ENCODE peak calls at places on chromosomes 4 and X, in eight cellular contexts. One of them, this sample, is unnamed.
A peak's percentile ranks its signal among the peaks of the same experiment; 100 is the strongest.

GRCh38 chr4:72567821-72568620 is 1.0 kb downstream of the ADAMTS3 start:
- DNase-seq in stimulated activated CD8-positive, alpha-beta memory T cell treated with anti-CD3 and anti-CD28 coated beads, Interleukin-12 subunit alpha, Interleukin-12 subunit beta, amount 100 ng/mL, for 4 hours: no peak
- DNase-seq in Calu3: peak; percentile 58
- DNase-seq in DMS79 treated with DMSO at 0.1 percent for 48 hours: no peak
- DNase-seq in lung microvascular endothelial cell: peak; percentile 35
- DNase-seq in MG63: peak; percentile 93
- DNase-seq in Ammon's horn: peak; percentile 20
- DNase-seq in T-cell: no peak
- DNase-seq in this sample: no peak

GRCh38 chrX:17529349-17529748 is 154.3 kb downstream of the NHS start:
- DNase-seq in stimulated activated CD8-positive, alpha-beta memory T cell treated with anti-CD3 and anti-CD28 coated beads, Interleukin-12 subunit alpha, Interleukin-12 subunit beta, amount 100 ng/mL, for 4 hours: no peak
- DNase-seq in Calu3: no peak
- DNase-seq in DMS79 treated with DMSO at 0.1 percent for 48 hours: no peak
- DNase-seq in lung microvascular endothelial cell: no peak
- DNase-seq in MG63: no peak
- DNase-seq in Ammon's horn: peak; percentile 20
- DNase-seq in T-cell: no peak
- DNase-seq in this sample: no peak

GRCh38 chr4:150308824-150309472 is 230.7 kb downstream of the DCLK2 start:
- DNase-seq in stimulated activated CD8-positive, alpha-beta memory T cell treated with anti-CD3 and anti-CD28 coated beads, Interleukin-12 subunit alpha, Interleukin-12 subunit beta, amount 100 ng/mL, for 4 hours: no peak
- DNase-seq in Calu3: no peak
- DNase-seq in DMS79 treated with DMSO at 0.1 percent for 48 hours: no peak
- DNase-seq in lung microvascular endothelial cell: peak; percentile 60
- DNase-seq in MG63: peak; percentile 63
- DNase-seq in Ammon's horn: no peak
- DNase-seq in T-cell: no peak
- DNase-seq in this sample: no peak

GRCh38 chr4:153528705-153529493 is 62.7 kb downstream of the TMEM131L start:
- DNase-seq in stimulated activated CD8-positive, alpha-beta memory T cell treated with anti-CD3 and anti-CD28 coated beads, Interleukin-12 subunit alpha, Interleukin-12 subunit beta, amount 100 ng/mL, for 4 hours: no peak
- DNase-seq in Calu3: no peak
- DNase-seq in DMS79 treated with DMSO at 0.1 percent for 48 hours: no peak
- DNase-seq in lung microvascular endothelial cell: no peak
- DNase-seq in MG63: no peak
- DNase-seq in Ammon's horn: no peak
- DNase-seq in T-cell: no peak
- DNase-seq in this sample: no peak

GRCh38 chrX:118973389-118974087 is 880 bp upstream of the LONRF3 start:
- DNase-seq in stimulated activated CD8-positive, alpha-beta memory T cell treated with anti-CD3 and anti-CD28 coated beads, Interleukin-12 subunit alpha, Interleukin-12 subunit beta, amount 100 ng/mL, for 4 hours: no peak
- DNase-seq in Calu3: no peak
- DNase-seq in DMS79 treated with DMSO at 0.1 percent for 48 hours: no peak
- DNase-seq in lung microvascular endothelial cell: no peak
- DNase-seq in MG63: peak; percentile 24
- DNase-seq in Ammon's horn: no peak
- DNase-seq in T-cell: no peak
- DNase-seq in this sample: no peak

GRCh38 chr4:163878336-163879121 is 384.0 kb downstream of the TMA16 start:
- DNase-seq in stimulated activated CD8-positive, alpha-beta memory T cell treated with anti-CD3 and anti-CD28 coated beads, Interleukin-12 subunit alpha, Interleukin-12 subunit beta, amount 100 ng/mL, for 4 hours: no peak
- DNase-seq in Calu3: no peak
- DNase-seq in DMS79 treated with DMSO at 0.1 percent for 48 hours: no peak
- DNase-seq in lung microvascular endothelial cell: no peak
- DNase-seq in MG63: no peak
- DNase-seq in Ammon's horn: no peak
- DNase-seq in T-cell: no peak
- DNase-seq in this sample: no peak

GRCh38 chr4:118834070-118834469 is 1.9 kb downstream of the SEC24D start:
- DNase-seq in stimulated activated CD8-positive, alpha-beta memory T cell treated with anti-CD3 and anti-CD28 coated beads, Interleukin-12 subunit alpha, Interleukin-12 subunit beta, amount 100 ng/mL, for 4 hours: no peak
- DNase-seq in Calu3: no peak
- DNase-seq in DMS79 treated with DMSO at 0.1 percent for 48 hours: no peak
- DNase-seq in lung microvascular endothelial cell: peak; percentile 34
- DNase-seq in MG63: no peak
- DNase-seq in Ammon's horn: no peak
- DNase-seq in T-cell: no peak
- DNase-seq in this sample: no peak

GRCh38 chr4:7831330-7831729 is 108.3 kb downstream of the AFAP1 start:
- DNase-seq in stimulated activated CD8-positive, alpha-beta memory T cell treated with anti-CD3 and anti-CD28 coated beads, Interleukin-12 subunit alpha, Interleukin-12 subunit beta, amount 100 ng/mL, for 4 hours: no peak
- DNase-seq in Calu3: no peak
- DNase-seq in DMS79 treated with DMSO at 0.1 percent for 48 hours: no peak
- DNase-seq in lung microvascular endothelial cell: no peak
- DNase-seq in MG63: no peak
- DNase-seq in Ammon's horn: no peak
- DNase-seq in T-cell: no peak
- DNase-seq in this sample: no peak

GRCh38 chr4:67934628-67935027 is 28.7 kb downstream of the TMPRSS11A start:
- DNase-seq in stimulated activated CD8-positive, alpha-beta memory T cell treated with anti-CD3 and anti-CD28 coated beads, Interleukin-12 subunit alpha, Interleukin-12 subunit beta, amount 100 ng/mL, for 4 hours: no peak
- DNase-seq in Calu3: no peak
- DNase-seq in DMS79 treated with DMSO at 0.1 percent for 48 hours: no peak
- DNase-seq in lung microvascular endothelial cell: peak; percentile 25
- DNase-seq in MG63: no peak
- DNase-seq in Ammon's horn: no peak
- DNase-seq in T-cell: no peak
- DNase-seq in this sample: no peak

GRCh38 chrX:104342065-104342464 is 87.3 kb upstream of the ESX1 start:
- DNase-seq in stimulated activated CD8-positive, alpha-beta memory T cell treated with anti-CD3 and anti-CD28 coated beads, Interleukin-12 subunit alpha, Interleukin-12 subunit beta, amount 100 ng/mL, for 4 hours: no peak
- DNase-seq in Calu3: no peak
- DNase-seq in DMS79 treated with DMSO at 0.1 percent for 48 hours: no peak
- DNase-seq in lung microvascular endothelial cell: no peak
- DNase-seq in MG63: no peak
- DNase-seq in Ammon's horn: no peak
- DNase-seq in T-cell: no peak
- DNase-seq in this sample: no peak

GRCh38 chrX:72712094-72712755 is 1.9 kb downstream of the PHKA1 start:
- DNase-seq in stimulated activated CD8-positive, alpha-beta memory T cell treated with anti-CD3 and anti-CD28 coated beads, Interleukin-12 subunit alpha, Interleukin-12 subunit beta, amount 100 ng/mL, for 4 hours: no peak
- DNase-seq in Calu3: no peak
- DNase-seq in DMS79 treated with DMSO at 0.1 percent for 48 hours: no peak
- DNase-seq in lung microvascular endothelial cell: no peak
- DNase-seq in MG63: no peak
- DNase-seq in Ammon's horn: no peak
- DNase-seq in T-cell: no peak
- DNase-seq in this sample: no peak

GRCh38 chr4:145511913-145512522 is 30.4 kb downstream of the SMAD1 start:
- DNase-seq in stimulated activated CD8-positive, alpha-beta memory T cell treated with anti-CD3 and anti-CD28 coated beads, Interleukin-12 subunit alpha, Interleukin-12 subunit beta, amount 100 ng/mL, for 4 hours: no peak
- DNase-seq in Calu3: no peak
- DNase-seq in DMS79 treated with DMSO at 0.1 percent for 48 hours: no peak
- DNase-seq in lung microvascular endothelial cell: peak; percentile 51
- DNase-seq in MG63: no peak
- DNase-seq in Ammon's horn: no peak
- DNase-seq in T-cell: no peak
- DNase-seq in this sample: peak; percentile 39

GRCh38 chr4:118918388-118918787 is 29.7 kb downstream of the SYNPO2 start:
- DNase-seq in stimulated activated CD8-positive, alpha-beta memory T cell treated with anti-CD3 and anti-CD28 coated beads, Interleukin-12 subunit alpha, Interleukin-12 subunit beta, amount 100 ng/mL, for 4 hours: no peak
- DNase-seq in Calu3: no peak
- DNase-seq in DMS79 treated with DMSO at 0.1 percent for 48 hours: no peak
- DNase-seq in lung microvascular endothelial cell: peak; percentile 52
- DNase-seq in MG63: peak; percentile 25
- DNase-seq in Ammon's horn: no peak
- DNase-seq in T-cell: no peak
- DNase-seq in this sample: no peak

GRCh38 chrX:39397561-39398200 is 596.4 kb downstream of the MID1IP1 start:
- DNase-seq in stimulated activated CD8-positive, alpha-beta memory T cell treated with anti-CD3 and anti-CD28 coated beads, Interleukin-12 subunit alpha, Interleukin-12 subunit beta, amount 100 ng/mL, for 4 hours: no peak
- DNase-seq in Calu3: no peak
- DNase-seq in DMS79 treated with DMSO at 0.1 percent for 48 hours: peak; percentile 5
- DNase-seq in lung microvascular endothelial cell: no peak
- DNase-seq in MG63: no peak
- DNase-seq in Ammon's horn: no peak
- DNase-seq in T-cell: no peak
- DNase-seq in this sample: no peak

GRCh38 chrX:1925053-1925481 is 310.2 kb downstream of the ASMT start:
- DNase-seq in stimulated activated CD8-positive, alpha-beta memory T cell treated with anti-CD3 and anti-CD28 coated beads, Interleukin-12 subunit alpha, Interleukin-12 subunit beta, amount 100 ng/mL, for 4 hours: no peak
- DNase-seq in Calu3: no peak
- DNase-seq in DMS79 treated with DMSO at 0.1 percent for 48 hours: no peak
- DNase-seq in lung microvascular endothelial cell: no peak
- DNase-seq in MG63: no peak
- DNase-seq in Ammon's horn: peak; percentile 10
- DNase-seq in T-cell: no peak
- DNase-seq in this sample: no peak

GRCh38 chrX:41522071-41522470 is 74.9 kb downstream of the NYX start:
- DNase-seq in stimulated activated CD8-positive, alpha-beta memory T cell treated with anti-CD3 and anti-CD28 coated beads, Interleukin-12 subunit alpha, Interleukin-12 subunit beta, amount 100 ng/mL, for 4 hours: no peak
- DNase-seq in Calu3: peak; percentile 23
- DNase-seq in DMS79 treated with DMSO at 0.1 percent for 48 hours: no peak
- DNase-seq in lung microvascular endothelial cell: no peak
- DNase-seq in MG63: no peak
- DNase-seq in Ammon's horn: peak; percentile 58
- DNase-seq in T-cell: no peak
- DNase-seq in this sample: no peak

GRCh38 chrX:103774070-103774642 is 2.5 kb upstream of the PLP1 start:
- DNase-seq in stimulated activated CD8-positive, alpha-beta memory T cell treated with anti-CD3 and anti-CD28 coated beads, Interleukin-12 subunit alpha, Interleukin-12 subunit beta, amount 100 ng/mL, for 4 hours: no peak
- DNase-seq in Calu3: peak; percentile 6
- DNase-seq in DMS79 treated with DMSO at 0.1 percent for 48 hours: peak; percentile 33
- DNase-seq in lung microvascular endothelial cell: peak; percentile 77
- DNase-seq in MG63: peak; percentile 6
- DNase-seq in Ammon's horn: peak; percentile 81
- DNase-seq in T-cell: no peak
- DNase-seq in this sample: peak; percentile 12

GRCh38 chr4:180717451-180717850 is 1525.8 kb upstream of the TENM3 start:
- DNase-seq in stimulated activated CD8-positive, alpha-beta memory T cell treated with anti-CD3 and anti-CD28 coated beads, Interleukin-12 subunit alpha, Interleukin-12 subunit beta, amount 100 ng/mL, for 4 hours: no peak
- DNase-seq in Calu3: no peak
- DNase-seq in DMS79 treated with DMSO at 0.1 percent for 48 hours: no peak
- DNase-seq in lung microvascular endothelial cell: no peak
- DNase-seq in MG63: no peak
- DNase-seq in Ammon's horn: no peak
- DNase-seq in T-cell: no peak
- DNase-seq in this sample: no peak

GRCh38 chr4:24850669-24851068 is 55.3 kb downstream of the SOD3 start:
- DNase-seq in stimulated activated CD8-positive, alpha-beta memory T cell treated with anti-CD3 and anti-CD28 coated beads, Interleukin-12 subunit alpha, Interleukin-12 subunit beta, amount 100 ng/mL, for 4 hours: no peak
- DNase-seq in Calu3: peak; percentile 46
- DNase-seq in DMS79 treated with DMSO at 0.1 percent for 48 hours: no peak
- DNase-seq in lung microvascular endothelial cell: peak; percentile 14
- DNase-seq in MG63: peak; percentile 67
- DNase-seq in Ammon's horn: no peak
- DNase-seq in T-cell: no peak
- DNase-seq in this sample: no peak

GRCh38 chrX:22165732-22166457 is 106.8 kb upstream of the CBLL2 start:
- DNase-seq in stimulated activated CD8-positive, alpha-beta memory T cell treated with anti-CD3 and anti-CD28 coated beads, Interleukin-12 subunit alpha, Interleukin-12 subunit beta, amount 100 ng/mL, for 4 hours: no peak
- DNase-seq in Calu3: no peak
- DNase-seq in DMS79 treated with DMSO at 0.1 percent for 48 hours: no peak
- DNase-seq in lung microvascular endothelial cell: no peak
- DNase-seq in MG63: peak; percentile 4
- DNase-seq in Ammon's horn: no peak
- DNase-seq in T-cell: no peak
- DNase-seq in this sample: no peak

GRCh38 chr4:7073526-7074390 is 5.9 kb upstream of the GRPEL1 start:
- DNase-seq in stimulated activated CD8-positive, alpha-beta memory T cell treated with anti-CD3 and anti-CD28 coated beads, Interleukin-12 subunit alpha, Interleukin-12 subunit beta, amount 100 ng/mL, for 4 hours: no peak
- DNase-seq in Calu3: peak; percentile 43
- DNase-seq in DMS79 treated with DMSO at 0.1 percent for 48 hours: no peak
- DNase-seq in lung microvascular endothelial cell: peak; percentile 69
- DNase-seq in MG63: peak; percentile 25
- DNase-seq in Ammon's horn: peak; percentile 48
- DNase-seq in T-cell: no peak
- DNase-seq in this sample: no peak

This sample was measured in T-helper 2 cell.